ENCODE peak calls at places on chromosome 12, in nine cellular contexts. One of them, this sample, is unnamed.

GRCh38 chr12:99983721-99984258 is 946 bp downstream of the ANKS1B start:
- DNase-seq in CD4-positive, CD25-positive, alpha-beta regulatory T cell: no peak
- DNase-seq in germinal center: no peak
- DNase-seq in GM12891: no peak
- DNase-seq in GM19239: no peak
- DNase-seq in MM.1S: no peak
- DNase-seq in dorsolateral prefrontal cortex: peak
- DNase-seq in nephron progenitor cell: no peak
- DNase-seq in GM12892: no peak
- DNase-seq in this sample: no peak

GRCh38 chr12:109637341-109637740 is 63.7 kb downstream of the MVK start:
- DNase-seq in CD4-positive, CD25-positive, alpha-beta regulatory T cell: no peak
- DNase-seq in MM.1S: no peak
- DNase-seq in dorsolateral prefrontal cortex: no peak
- DNase-seq in nephron progenitor cell: no peak
- DNase-seq in GM19239: no peak
- DNase-seq in germinal center: no peak
- DNase-seq in GM12892: no peak
- DNase-seq in GM12891: no peak
- DNase-seq in this sample: no peak

GRCh38 chr12:67649165-67650126 is 901 bp downstream of the DYRK2 start:
- DNase-seq in nephron progenitor cell: peak
- DNase-seq in GM19239: peak
- DNase-seq in GM12891: peak
- DNase-seq in germinal center: peak
- DNase-seq in GM12892: peak
- DNase-seq in MM.1S: no peak
- DNase-seq in CD4-positive, CD25-positive, alpha-beta regulatory T cell: peak
- DNase-seq in dorsolateral prefrontal cortex: peak
- DNase-seq in this sample: peak

GRCh38 chr12:121748571-121749265 is 36.2 kb downstream of the TMEM120B start:
- DNase-seq in GM19239: no peak
- DNase-seq in CD4-positive, CD25-positive, alpha-beta regulatory T cell: no peak
- DNase-seq in MM.1S: no peak
- DNase-seq in GM12891: no peak
- DNase-seq in GM12892: no peak
- DNase-seq in germinal center: no peak
- DNase-seq in nephron progenitor cell: peak
- DNase-seq in dorsolateral prefrontal cortex: no peak
- DNase-seq in this sample: no peak

GRCh38 chr12:52020539-52021336 is 14.0 kb downstream of the TAMALIN start:
- DNase-seq in GM12892: no peak
- DNase-seq in germinal center: peak
- DNase-seq in GM19239: no peak
- DNase-seq in nephron progenitor cell: peak
- DNase-seq in CD4-positive, CD25-positive, alpha-beta regulatory T cell: peak
- DNase-seq in dorsolateral prefrontal cortex: no peak
- DNase-seq in GM12891: peak
- DNase-seq in MM.1S: peak
- DNase-seq in this sample: no peak

GRCh38 chr12:22880810-22881209 is 255.8 kb downstream of the ETNK1 start:
- DNase-seq in GM12892: no peak
- DNase-seq in dorsolateral prefrontal cortex: no peak
- DNase-seq in germinal center: no peak
- DNase-seq in CD4-positive, CD25-positive, alpha-beta regulatory T cell: no peak
- DNase-seq in GM12891: no peak
- DNase-seq in GM19239: no peak
- DNase-seq in nephron progenitor cell: no peak
- DNase-seq in MM.1S: no peak
- DNase-seq in this sample: no peak

GRCh38 chr12:11685716-11686115 is 36.2 kb downstream of the ETV6 start:
- DNase-seq in GM12892: no peak
- DNase-seq in GM19239: no peak
- DNase-seq in MM.1S: no peak
- DNase-seq in nephron progenitor cell: no peak
- DNase-seq in CD4-positive, CD25-positive, alpha-beta regulatory T cell: no peak
- DNase-seq in dorsolateral prefrontal cortex: no peak
- DNase-seq in germinal center: no peak
- DNase-seq in GM12891: no peak
- DNase-seq in this sample: no peak

GRCh38 chr12:119415714-119416113 is 81.2 kb downstream of the CCDC60 start:
- DNase-seq in nephron progenitor cell: no peak
- DNase-seq in GM19239: no peak
- DNase-seq in dorsolateral prefrontal cortex: no peak
- DNase-seq in GM12892: no peak
- DNase-seq in CD4-positive, CD25-positive, alpha-beta regulatory T cell: no peak
- DNase-seq in germinal center: no peak
- DNase-seq in MM.1S: no peak
- DNase-seq in GM12891: no peak
- DNase-seq in this sample: peak

GRCh38 chr12:53046655-53047220 is 3.1 kb upstream of the TNS2 start:
- DNase-seq in GM19239: peak
- DNase-seq in MM.1S: peak
- DNase-seq in GM12892: peak
- DNase-seq in dorsolateral prefrontal cortex: peak
- DNase-seq in germinal center: peak
- DNase-seq in nephron progenitor cell: peak
- DNase-seq in GM12891: no peak
- DNase-seq in CD4-positive, CD25-positive, alpha-beta regulatory T cell: peak
- DNase-seq in this sample: peak

This sample was measured in colonic mucosa.